ENCODE peak calls at places on chromosome 18, in four cellular contexts. A is thoracic aorta, B is cardiac muscle cell, F is upper lobe of right lung. I is an unnamed sample.

GRCh38 chr18:8609711-8610441 is 639 bp downstream of the RAB12 start:
- DNase-seq in A (no peak), B (peak; percentile 17), F (peak; percentile 70), I (no peak)

GRCh38 chr18:49090901-49091300 is 140.1 kb upstream of the SMAD7 start:
- DNase-seq in A (no peak), B (no peak), F (no peak), I (no peak)

GRCh38 chr18:2855560-2856350 is 8.9 kb downstream of the EMILIN2 start:
- DNase-seq in A (no peak), B (no peak), F (no peak), I (no peak)

GRCh38 chr18:3970929-3971328 is 484.2 kb downstream of the DLGAP1 start:
- DNase-seq in A (no peak), B (no peak), F (no peak), I (no peak)

GRCh38 chr18:62420151-62420512 is 95.0 kb downstream of the TNFRSF11A start:
- DNase-seq in A (no peak), B (peak; percentile 48), F (no peak), I (no peak)

GRCh38 chr18:2857491-2858063 is 10.8 kb downstream of the EMILIN2 start:
- DNase-seq in A (peak; percentile 51), B (peak; percentile 99), F (peak; percentile 92), I (peak; percentile 69)

GRCh38 chr18:39463986-39464385 is 1898.4 kb upstream of the CELF4 start:
- DNase-seq in A (no peak), B (no peak), F (no peak), I (no peak)

GRCh38 chr18:46481048-46481846 is 175.8 kb downstream of the LOXHD1 start:
- DNase-seq in A (no peak), B (peak; percentile 58), F (no peak), I (peak; percentile 32)

GRCh38 chr18:8747440-8747937 is 42.1 kb downstream of the MTCL1 start:
- DNase-seq in A (no peak), B (peak; percentile 87), F (no peak), I (no peak)

GRCh38 chr18:45690975-45691815 is 32.8 kb upstream of the SLC14A1 start:
- DNase-seq in A (peak; percentile 34), B (peak; percentile 85), F (peak; percentile 79), I (no peak)

GRCh38 chr18:12742453-12742852 is 39.6 kb downstream of the PSMG2 start:
- DNase-seq in A (no peak), B (peak; percentile 37), F (no peak), I (no peak)

GRCh38 chr18:46754661-46755292 is 2.1 kb downstream of the ST8SIA5 start:
- DNase-seq in A (no peak), B (no peak), F (no peak), I (peak; percentile 20)

GRCh38 chr18:36127866-36128845 is 984 bp downstream of the SLC39A6 start:
- DNase-seq in A (no peak), B (peak; percentile 45), F (no peak), I (no peak)

GRCh38 chr18:29501952-29502351 is 1325.0 kb upstream of the CDH2 start:
- DNase-seq in A (no peak), B (peak; percentile 70), F (no peak), I (no peak)

GRCh38 chr18:61732854-61733253 is 160.0 kb downstream of the RNF152 start:
- DNase-seq in A (no peak), B (peak; percentile 33), F (no peak), I (no peak)

GRCh38 chr18:55275042-55275897 is 312.7 kb downstream of the TCF4 start:
- DNase-seq in A (peak; percentile 13), B (peak; percentile 79), F (no peak), I (peak; percentile 94)

GRCh38 chr18:3410273-3410672 is 39.7 kb upstream of the TGIF1 start:
- DNase-seq in A (no peak), B (no peak), F (no peak), I (no peak)

GRCh38 chr18:8229786-8230185 is 379.5 kb upstream of the RAB12 start:
- DNase-seq in A (no peak), B (no peak), F (no peak), I (no peak)

GRCh38 chr18:55856191-55856590 is 268.2 kb upstream of the TCF4 start:
- DNase-seq in A (no peak), B (peak; percentile 66), F (no peak), I (no peak)

GRCh38 chr18:905948-906415 is 1.3 kb downstream of the ADCYAP1 start:
- DNase-seq in A (no peak), B (no peak), F (no peak), I (no peak)
- H3K27me3 ChIP-seq in A (peaks cover 33% of the 10 kb centered on the region), B (peaks cover 100% of the 10 kb centered on the region), F (peaks cover 97% of the 10 kb centered on the region), I (peaks cover 92% of the 10 kb centered on the region)

DNA sequence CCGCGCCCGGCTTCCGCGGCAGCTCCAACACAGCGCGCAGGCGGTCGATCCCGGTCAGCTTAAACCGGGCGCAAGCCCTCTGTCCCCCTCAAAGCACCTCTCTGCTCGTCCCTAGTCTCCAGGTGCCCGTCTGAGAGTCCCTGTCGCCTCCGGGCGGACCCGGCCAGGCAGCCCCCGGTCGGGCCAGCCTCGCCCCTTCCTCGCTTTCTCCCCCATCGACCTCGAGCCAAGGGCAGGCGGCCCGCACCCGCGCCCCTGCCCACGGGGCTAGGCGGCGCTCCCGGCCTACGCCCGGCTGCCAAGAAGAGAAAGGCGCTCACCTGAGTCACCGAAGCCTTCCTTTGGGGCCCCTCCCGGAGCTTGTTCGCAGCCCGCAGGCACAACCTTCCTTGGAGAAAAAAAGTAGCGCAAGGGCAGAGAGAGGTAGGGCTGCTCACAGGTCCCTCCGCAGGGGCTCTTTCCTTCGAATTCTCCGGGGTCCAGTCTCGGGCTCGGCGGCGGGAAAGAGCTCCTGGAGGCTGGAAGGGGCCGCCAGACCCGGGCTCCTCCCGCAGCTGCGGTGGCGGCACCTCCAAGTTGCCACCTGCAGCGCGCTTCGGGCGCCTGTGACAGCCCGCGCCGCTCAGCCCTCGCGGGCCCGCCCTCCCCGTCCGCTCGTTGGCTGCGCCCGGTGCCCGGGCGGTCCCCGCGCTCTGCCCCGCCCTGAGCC is 86.4 kb upstream of the EPB41L3 start:
- DNase-seq in A (no peak), B (peak; percentile 77), F (peak; percentile 91), I (peak; percentile 44)
- H3K4me3 ChIP-seq in A (peak overlapping the region; percentile 82), B (peak overlapping the region; percentile 96), F (peak overlapping the region; percentile 64), I (peak overlapping the region; percentile 78)

GRCh38 chr18:50194623-50195532 is at the start of gene MYO5B:
- DNase-seq in A (no peak), B (peak; percentile 2), F (peak; percentile 93), I (no peak)
- TF ChIP-seq CTCF in A (peak; percentile 23), B (no peak), F (peak; percentile 25), I (peak; percentile 46)

DNA sequence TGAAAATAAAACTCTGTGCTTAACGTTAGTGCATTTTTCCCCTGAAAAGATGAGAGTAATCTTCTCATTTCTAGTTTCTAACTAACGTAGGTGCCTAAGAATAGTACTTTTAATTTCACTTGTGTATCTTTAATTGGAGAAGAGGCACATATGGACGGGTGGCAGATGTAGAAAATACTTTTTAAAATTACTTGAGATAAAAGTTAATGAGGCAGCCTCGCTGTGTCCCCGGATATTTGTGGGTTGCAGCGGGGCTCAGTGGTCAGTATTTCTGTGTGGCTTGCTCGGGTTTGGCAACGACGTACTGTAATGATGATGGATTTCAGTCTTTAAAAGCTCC is 6.9 kb downstream of the GATA6 start:
- DNase-seq in A (no peak), B (no peak), F (no peak), I (no peak)
- H3K27me3 ChIP-seq in A (no peaks in the 10 kb centered on the region), B (no peaks in the 10 kb centered on the region), F (peaks cover 5% of the 10 kb centered on the region), I (peaks cover 83% of the 10 kb centered on the region)

GRCh38 chr18:59357928-59358327 is 1.1 kb downstream of the LMAN1 start:
- DNase-seq in A (no peak), B (peak; percentile 62), F (no peak), I (no peak)

GRCh38 chr18:59358611-59359575 is at the start of gene LMAN1:
- DNase-seq in A (peak; percentile 78), B (peak; percentile 97), F (peak; percentile 97), I (peak; percentile 93)

GRCh38 chr18:59354731-59355130 is 4.3 kb downstream of the LMAN1 start:
- DNase-seq in A (no peak), B (no peak), F (no peak), I (no peak)

DNA sequence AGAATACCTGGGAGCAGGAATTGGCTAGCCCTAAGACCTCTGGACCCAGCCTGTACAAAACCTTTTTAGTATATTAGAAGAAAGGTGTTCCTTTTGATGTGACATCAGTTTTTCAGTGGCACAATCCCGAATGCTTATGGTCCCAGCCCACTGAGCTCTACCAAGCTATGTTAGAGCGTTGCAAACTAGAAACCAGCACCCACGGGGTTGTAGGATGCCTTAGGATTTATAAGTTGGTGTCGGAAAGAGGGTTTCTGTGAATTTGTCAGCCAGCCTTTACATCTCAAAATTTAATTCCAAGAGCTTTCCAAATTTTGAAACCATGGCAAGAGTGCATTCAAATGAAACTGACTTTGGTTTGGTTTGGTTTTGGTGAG is 499 bp upstream of the LMAN1 start:
- DNase-seq in A (no peak), B (no peak), F (no peak), I (no peak)
- H3K4me3 ChIP-seq in A (peak overlapping the region; percentile 98), B (peak overlapping the region; percentile 87), F (peak overlapping the region; percentile 95), I (peak overlapping the region; percentile 95)

GRCh38 chr18:77208969-77209368 is 40.7 kb upstream of the GALR1 start:
- DNase-seq in A (no peak), B (peak; percentile 69), F (no peak), I (no peak)

GRCh38 chr18:77206676-77207370 is 42.8 kb upstream of the GALR1 start:
- DNase-seq in A (no peak), B (peak; percentile 87), F (no peak), I (peak; percentile 61)

GRCh38 chr18:77209587-77209986 is 40.1 kb upstream of the GALR1 start:
- DNase-seq in A (no peak), B (peak; percentile 26), F (no peak), I (peak; percentile 51)

GRCh38 chr18:77205769-77206168 is 43.9 kb upstream of the GALR1 start:
- DNase-seq in A (no peak), B (no peak), F (no peak), I (no peak)

GRCh38 chr18:77207540-77207939 is 42.1 kb upstream of the GALR1 start:
- DNase-seq in A (peak; percentile 8), B (peak; percentile 87), F (peak; percentile 83), I (peak; percentile 55)
- TF ChIP-seq CTCF in A (peak; percentile 70), B (peak; percentile 80), F (peak; percentile 74), I (peak; percentile 49)

DNA sequence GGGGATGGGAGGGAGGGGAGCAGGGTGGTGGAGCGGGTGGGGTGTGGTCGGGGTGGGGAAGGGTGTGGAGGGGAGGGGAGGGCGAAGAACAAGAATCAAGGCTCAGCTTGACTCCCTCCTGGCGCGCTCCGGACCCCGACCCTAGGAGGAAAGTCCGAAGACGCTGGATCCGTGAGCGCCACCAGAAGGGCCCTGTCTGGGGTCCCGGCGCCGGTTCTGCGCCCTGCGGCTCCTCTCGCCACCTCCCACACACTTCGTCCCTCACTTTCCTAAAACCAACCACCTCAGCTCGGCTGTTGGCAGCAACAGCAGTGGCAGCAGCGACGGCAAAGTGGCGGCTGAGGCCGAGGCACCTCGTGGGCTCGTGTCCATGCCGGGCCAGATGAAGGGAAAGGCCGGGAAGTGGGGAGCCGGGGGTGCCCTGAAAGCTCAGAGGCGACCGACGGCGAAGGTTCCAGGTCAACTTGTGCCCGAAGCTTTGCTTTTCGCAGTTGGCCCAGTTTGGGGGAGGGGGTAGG is 2.1 kb downstream of the KLHL14 start:
- DNase-seq in A (no peak), B (no peak), F (no peak), I (no peak)
- H3K27me3 ChIP-seq in A (no peaks in the 10 kb centered on the region), B (no peaks in the 10 kb centered on the region), F (peaks cover 28% of the 10 kb centered on the region), I (peaks cover 21% of the 10 kb centered on the region)